ENCODE peak calls at places on chromosomes 5 and 9, in four cellular contexts. I is transverse colon, T is nephron progenitor cell, S is NAMALWA. E is an unnamed sample.

GRCh38 chr5:6615416-6615815 is 17.4 kb downstream of the NSUN2 start:
- DNase-seq in T (no peak), I (no peak), S (no peak), E (no peak)

GRCh38 chr5:137743031-137743640 is 7.2 kb upstream of the KLHL3 start:
- DNase-seq in I (peak; percentile 41), S (peak; percentile 90), T (peak; percentile 55), E (peak; percentile 69)

GRCh38 chr9:107863406-107863805 is 373.8 kb upstream of the KLF4 start:
- DNase-seq in T (no peak), I (no peak), S (no peak), E (no peak)

GRCh38 chr5:171391996-171392577 is 4.4 kb downstream of the NPM1 start:
- DNase-seq in I (no peak), T (no peak), S (peak; percentile 44), E (no peak)

GRCh38 chr9:129400001-129400970 is 220.6 kb downstream of the C9orf50 start:
- DNase-seq in I (no peak), S (no peak), T (no peak), E (no peak)

GRCh38 chr9:128819716-128820664 is 1.7 kb downstream of the ENDOG start:
- DNase-seq in S (no peak), T (peak; percentile 17), I (peak; percentile 47), E (peak; percentile 30)

GRCh38 chr9:6356441-6356840 is 28.3 kb downstream of the TPD52L3 start:
- DNase-seq in S (no peak), I (no peak), T (no peak), E (no peak)

GRCh38 chr9:79623799-79624721 is 52.3 kb downstream of the TLE4 start:
- DNase-seq in I (peak; percentile 38), S (peak; percentile 42), T (no peak), E (peak; percentile 23)

GRCh38 chr5:78162253-78162862 is 132.1 kb downstream of the AP3B1 start:
- DNase-seq in T (peak; percentile 8), S (peak; percentile 62), I (no peak), E (peak; percentile 18)